ENCODE peak calls at places on chromosomes 3 and 15, in six cellular contexts. B is HepG2, C is IMR-90, O is K562, L is A549, K is GM12878. G is an unnamed sample.

GRCh38 chr15:63219196-63219719 is 29.9 kb downstream of the RAB8B start:
- DNase-seq in B (no peak), K (no peak), O (no peak), L (no peak), C (no peak), G (no peak)

GRCh38 chr15:37088436-37088835 is 11.9 kb downstream of the MEIS2 start:
- DNase-seq in B (peak), C (peak), L (no peak), O (no peak), K (no peak), G (no peak)

GRCh38 chr3:130759692-130760338 is 13.2 kb upstream of the PIK3R4 start:
- DNase-seq in O (no peak), B (peak), C (peak), K (no peak), L (peak), G (peak)

GRCh38 chr3:120489421-120489820 is 38.6 kb upstream of the FSTL1 start:
- DNase-seq in O (no peak), K (no peak), C (no peak), L (no peak), B (no peak), G (no peak)

GRCh38 chr15:63495780-63496179 is 8.6 kb upstream of the USP3 start:
- DNase-seq in B (no peak), O (no peak), C (no peak), L (no peak), K (no peak), G (no peak)

GRCh38 chr3:123337226-123337625 is 111.7 kb downstream of the ADCY5 start:
- DNase-seq in O (no peak), K (no peak), C (no peak), B (no peak), L (no peak), G (no peak)

GRCh38 chr3:49841126-49841525 is 15.2 kb downstream of the TRAIP start:
- DNase-seq in O (peak), B (no peak), K (no peak), C (no peak), L (no peak), G (peak)

GRCh38 chr3:99167016-99167415 is 265.5 kb upstream of the DCBLD2 start:
- DNase-seq in L (no peak), C (no peak), K (no peak), B (no peak), O (no peak), G (no peak)

GRCh38 chr15:43440721-43441281 is 52.2 kb downstream of the TP53BP1 start:
- DNase-seq in C (peak), L (peak), B (peak), K (peak), O (peak), G (peak)

GRCh38 chr15:31364301-31365031 is 37.8 kb downstream of the KLF13 start:
- DNase-seq in O (peak), K (no peak), L (no peak), C (no peak), B (no peak), G (no peak)

GRCh38 chr3:107128942-107129341 is 248.3 kb upstream of the CCDC54 start:
- DNase-seq in O (no peak), L (no peak), B (no peak), K (no peak), C (peak), G (no peak)

GRCh38 chr15:101115318-101115886 is 136.4 kb downstream of the CHSY1 start:
- DNase-seq in C (no peak), O (no peak), L (no peak), K (no peak), B (no peak), G (no peak)

GRCh38 chr3:30680789-30681188 is 74.4 kb downstream of the TGFBR2 start:
- DNase-seq in K (no peak), B (no peak), L (no peak), C (no peak), O (no peak), G (no peak)

GRCh38 chr15:66670198-66670597 is 31.8 kb upstream of the SMAD6 start:
- DNase-seq in O (no peak), K (no peak), B (no peak), L (no peak), C (no peak), G (no peak)

GRCh38 chr3:64138046-64138445 is 87.2 kb downstream of the PRICKLE2 start:
- DNase-seq in B (peak), O (no peak), L (no peak), K (no peak), C (no peak), G (no peak)

GRCh38 chr3:71468311-71469130 is 115.0 kb downstream of the FOXP1 start:
- DNase-seq in O (no peak), B (no peak), C (no peak), L (no peak), K (no peak), G (no peak)

GRCh38 chr15:63983071-63983711 is 63.1 kb downstream of the DAPK2 start:
- DNase-seq in O (no peak), L (no peak), K (no peak), C (no peak), B (no peak), G (no peak)

GRCh38 chr15:58966698-58967097 is 20.8 kb upstream of the RNF111 start:
- DNase-seq in L (no peak), K (no peak), C (peak), B (no peak), O (no peak), G (no peak)

GRCh38 chr15:51917493-51917892 is 54.1 kb downstream of the LEO1 start:
- DNase-seq in C (peak), O (peak), K (no peak), L (peak), B (peak), G (peak)

GRCh38 chr3:178385280-178385952 is 150.8 kb upstream of the KCNMB2 start:
- DNase-seq in B (peak), L (no peak), O (peak), K (no peak), C (peak), G (peak)

GRCh38 chr3:109707642-109708041 is 370.3 kb upstream of the DPPA4 start:
- DNase-seq in C (no peak), L (no peak), O (no peak), B (no peak), K (no peak), G (no peak)

GRCh38 chr15:22794621-22795167 is 8.2 kb downstream of the NIPA1 start:
- DNase-seq in O (no peak), B (no peak), L (no peak), K (no peak), C (no peak), G (no peak)

GRCh38 chr3:99872633-99873254 is 55.1 kb downstream of the CMSS1 start:
- DNase-seq in O (no peak), B (no peak), K (peak), L (no peak), C (no peak), G (no peak)

GRCh38 chr3:84444726-84445521 is 513.9 kb upstream of the CADM2 start:
- DNase-seq in K (no peak), L (no peak), B (no peak), C (no peak), O (no peak), G (no peak)

GRCh38 chr3:70990190-70990589 is 593.3 kb downstream of the FOXP1 start:
- DNase-seq in C (no peak), B (no peak), O (no peak), L (no peak), K (no peak), G (no peak)

GRCh38 chr15:90463381-90463780 is 66.3 kb upstream of the CRTC3 start:
- DNase-seq in O (no peak), L (no peak), B (no peak), C (peak), K (no peak), G (no peak)

GRCh38 chr3:72035606-72036005 is 250.7 kb upstream of the PROK2 start:
- DNase-seq in B (no peak), C (no peak), K (no peak), O (no peak), L (no peak), G (no peak)

GRCh38 chr3:56826831-56827722 is 25.3 kb upstream of the ARHGEF3 start:
- DNase-seq in L (no peak), O (no peak), K (no peak), C (peak), B (peak), G (no peak)

GRCh38 chr15:50233192-50233736 is 32.3 kb downstream of the HDC start:
- DNase-seq in O (no peak), C (no peak), B (no peak), K (no peak), L (no peak), G (no peak)

GRCh38 chr3:183353421-183353820 is 75.0 kb downstream of the MCF2L2 start:
- DNase-seq in B (no peak), C (no peak), O (no peak), K (no peak), L (no peak), G (no peak)

GRCh38 chr3:129658156-129658843 is 51.8 kb upstream of the PLXND1 start:
- DNase-seq in L (no peak), C (no peak), O (no peak), B (peak), K (no peak), G (no peak)

GRCh38 chr3:148971819-148972218 is 19.5 kb upstream of the GYG1 start:
- DNase-seq in O (no peak), C (peak), K (no peak), L (no peak), B (no peak), G (no peak)

GRCh38 chr3:158808697-158809096 is 6.8 kb downstream of the MFSD1 start:
- DNase-seq in L (no peak), B (no peak), C (peak), K (no peak), O (no peak), G (no peak)

GRCh38 chr3:23129817-23130216 is 73.3 kb upstream of the UBE2E2 start:
- DNase-seq in C (no peak), O (no peak), L (no peak), B (no peak), K (no peak), G (no peak)

GRCh38 chr15:57298204-57298603 is 78.1 kb upstream of the CGNL1 start:
- DNase-seq in K (no peak), C (peak), O (no peak), L (no peak), B (no peak), G (no peak)

GRCh38 chr3:195071011-195071728 is 199.8 kb downstream of the XXYLT1 start:
- DNase-seq in K (no peak), B (no peak), C (no peak), O (no peak), L (no peak), G (no peak)

GRCh38 chr3:195072916-195073564 is 197.9 kb downstream of the XXYLT1 start:
- DNase-seq in B (no peak), O (no peak), K (no peak), L (no peak), C (no peak), G (no peak)

GRCh38 chr3:195073866-195074860 is 196.8 kb downstream of the XXYLT1 start:
- DNase-seq in L (no peak), O (no peak), C (no peak), B (no peak), K (no peak), G (no peak)

GRCh38 chr3:195070321-195070720 is 200.6 kb downstream of the XXYLT1 start:
- DNase-seq in O (no peak), C (no peak), K (no peak), L (no peak), B (no peak), G (no peak)

DNA sequence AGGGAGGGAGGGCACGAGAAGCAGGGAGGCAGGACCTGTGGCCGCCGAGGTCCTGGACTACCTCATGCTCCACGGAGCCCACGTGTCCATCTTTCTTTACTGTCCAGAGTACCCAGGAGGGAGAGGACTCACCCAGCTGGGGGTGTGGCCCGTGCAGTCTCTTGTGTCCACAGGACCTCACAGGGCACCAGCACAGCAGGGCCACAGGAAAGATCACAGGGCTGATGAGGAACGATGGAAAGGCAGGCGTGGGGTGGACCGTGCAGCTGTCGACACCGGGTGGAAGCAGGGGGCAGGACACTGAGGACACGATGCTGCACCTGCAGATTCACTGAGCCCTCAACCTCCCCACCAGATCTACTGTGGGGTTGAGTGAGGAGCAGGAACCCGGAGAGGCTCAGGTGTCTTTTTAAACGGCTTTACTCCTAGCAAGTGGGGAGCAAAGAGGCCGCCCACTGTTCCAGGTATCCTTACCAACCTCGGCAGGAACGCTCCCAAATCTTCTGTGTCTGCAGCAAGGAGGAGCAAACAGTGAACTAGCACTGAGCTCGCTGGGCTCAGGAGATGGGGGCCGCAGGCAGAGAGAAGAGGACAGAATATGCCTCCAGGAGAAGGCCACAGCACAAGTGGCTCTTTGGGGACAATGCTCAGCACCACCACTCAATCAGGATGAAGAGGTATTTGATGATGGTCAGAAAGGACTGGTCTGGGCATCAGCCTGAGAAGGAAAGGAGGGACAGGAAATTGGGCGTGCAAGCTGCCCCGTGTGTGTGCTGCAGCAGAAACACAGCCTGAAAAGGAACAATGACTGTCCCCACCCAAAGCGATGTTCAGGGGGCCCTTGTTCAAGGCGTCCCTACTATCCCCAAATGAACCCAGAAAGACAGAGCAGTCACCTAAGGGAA is 198.8 kb downstream of the XXYLT1 start:
- DNase-seq in K (no peak), B (no peak), O (no peak), L (no peak), C (no peak), G (no peak)
- TF ChIP-seq BHLHE40 in K (no peak), B (no peak), O (no peak), L (no peak), C (no peak), G (no peak)

DNA sequence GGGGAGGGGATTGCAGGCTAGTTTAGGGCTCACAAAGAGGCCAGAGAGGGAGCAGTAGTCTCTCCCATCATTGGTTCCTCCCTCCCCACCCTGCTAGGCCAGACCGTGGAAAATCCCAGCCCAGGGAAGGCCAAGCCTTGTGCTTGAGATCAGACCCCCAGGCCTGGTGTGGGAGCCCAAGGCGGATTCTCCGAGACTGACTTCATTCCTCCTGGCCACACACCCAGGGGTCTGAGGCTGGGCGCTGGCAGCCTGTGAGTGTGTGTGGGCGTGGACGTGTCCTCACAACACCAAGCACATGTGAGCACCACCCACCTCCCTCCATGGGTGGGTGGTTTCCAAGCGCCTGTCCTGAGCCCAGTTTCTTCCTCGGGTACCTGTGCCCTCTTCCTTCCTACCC is 4.1 kb downstream of the LOXL1 start:
- DNase-seq in O (no peak), L (no peak), K (no peak), C (peak), B (no peak), G (no peak)
- TF ChIP-seq BHLHE40 in O (no peak), L (no peak), K (no peak), C (peak), B (no peak), G (no peak)

GRCh38 chr3:17039579-17039978 is 154.8 kb downstream of the PLCL2 start:
- DNase-seq in O (no peak), B (no peak), C (peak), L (peak), K (no peak), G (no peak)
- TF ChIP-seq BHLHE40 in O (no peak), B (no peak), C (peak), L (no peak), K (no peak), G (no peak)

DNA sequence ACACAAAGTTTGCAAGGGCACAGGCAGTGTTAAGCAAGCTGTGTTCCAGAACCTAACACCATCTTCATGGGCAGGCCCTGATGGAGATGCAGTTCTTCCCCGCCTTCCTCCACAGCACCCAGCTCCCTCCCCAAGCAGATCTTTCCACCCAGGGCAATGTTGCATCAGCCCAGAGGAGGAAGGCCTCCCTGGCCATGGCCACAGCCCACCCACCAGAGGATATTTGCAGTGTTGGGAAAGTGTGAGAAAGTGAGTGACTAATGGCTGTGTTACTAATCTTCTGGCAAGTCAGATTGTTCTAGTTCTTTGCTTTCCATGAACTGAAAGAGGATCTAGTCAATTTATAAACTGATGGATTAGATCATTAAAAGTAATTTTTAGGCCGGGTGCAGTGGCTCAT is 42.0 kb upstream of the ATP10A start:
- DNase-seq in B (no peak), C (peak), L (no peak), O (no peak), K (no peak), G (no peak)
- TF ChIP-seq BHLHE40 in B (no peak), C (peak), L (no peak), O (no peak), K (no peak), G (no peak)

GRCh38 chr3:115838786-115839185 is 215.5 kb downstream of the GAP43 start:
- DNase-seq in B (no peak), C (no peak), O (no peak), L (no peak), K (no peak), G (no peak)
- TF ChIP-seq BHLHE40 in B (no peak), C (no peak), O (no peak), L (no peak), K (no peak), G (no peak)

G was measured in HEK293T.